ENCODE peak calls at places on chromosomes 16 and 17, in four cellular contexts. K is AG04450, U is A549, C is Panc1. I is an unnamed sample.

GRCh38 chr16:56673916-56674315 is 4.3 kb downstream of the MT1H start:
- DNase-seq in K (no peak), C (no peak), U (peak), I (peak)

GRCh38 chr17:78538033-78538776 is 39.0 kb downstream of the DNAH17 start:
- DNase-seq in U (no peak), C (no peak), K (no peak), I (no peak)

GRCh38 chr16:90032664-90033346 is 13.5 kb upstream of the DBNDD1 start:
- DNase-seq in U (no peak), K (peak), C (no peak), I (no peak)

GRCh38 chr16:3158498-3159314 is 23.9 kb downstream of the ZNF213 start:
- DNase-seq in U (peak), K (no peak), C (no peak), I (peak)

GRCh38 chr17:18353541-18353940 is 9.8 kb downstream of the SHMT1 start:
- DNase-seq in K (no peak), U (no peak), C (no peak), I (no peak)

GRCh38 chr17:68906638-68907037 is 48.6 kb downstream of the ABCA8 start:
- DNase-seq in C (no peak), U (peak), K (no peak), I (peak)

GRCh38 chr16:71214771-71215381 is 15.6 kb downstream of the HYDIN start:
- DNase-seq in C (no peak), K (no peak), U (peak), I (no peak)

GRCh38 chr16:56847173-56847948 is 17.6 kb upstream of the SLC12A3 start:
- DNase-seq in K (no peak), C (no peak), U (no peak), I (no peak)

GRCh38 chr16:62194828-62195227 is 158.6 kb upstream of the CDH8 start:
- DNase-seq in K (no peak), C (no peak), U (no peak), I (no peak)

GRCh38 chr16:50916040-50916439 is 174.2 kb downstream of the CYLD start:
- DNase-seq in K (no peak), C (no peak), U (no peak), I (no peak)

GRCh38 chr16:1054660-1055556 is 17.6 kb upstream of the SSTR5 start:
- DNase-seq in K (peak), U (peak), C (no peak), I (peak)

GRCh38 chr16:69307856-69308255 is 3.3 kb upstream of the VPS4A start:
- DNase-seq in U (no peak), C (no peak), K (no peak), I (no peak)

GRCh38 chr17:41483991-41484826 is 3.3 kb upstream of the KRT35 start:
- DNase-seq in U (no peak), C (no peak), K (no peak), I (no peak)

GRCh38 chr17:72890711-72891110 is 201.8 kb downstream of the SLC39A11 start:
- DNase-seq in U (peak), C (no peak), K (no peak), I (no peak)

GRCh38 chr17:82896071-82897000 is 56.5 kb upstream of the ZNF750 start:
- DNase-seq in U (no peak), C (no peak), K (no peak), I (no peak)

GRCh38 chr16:54477766-54478165 is 191.2 kb upstream of the IRX3 start:
- DNase-seq in U (no peak), C (no peak), K (no peak), I (no peak)

GRCh38 chr16:9316008-9316407 is 224.6 kb downstream of the HAPSTR1 start:
- DNase-seq in U (no peak), C (no peak), K (no peak), I (no peak)

GRCh38 chr16:27174007-27174406 is 29.3 kb upstream of the KDM8 start:
- DNase-seq in U (no peak), C (no peak), K (no peak), I (no peak)

GRCh38 chr16:27374794-27375499 is 27.0 kb upstream of the IL21R start:
- DNase-seq in C (no peak), K (peak), U (peak), I (peak)

GRCh38 chr17:15966183-15966878 is 21.4 kb downstream of the ADORA2B start:
- DNase-seq in U (no peak), C (no peak), K (no peak), I (peak)

GRCh38 chr16:85245307-85246172 is 133.3 kb upstream of the CIBAR2 start:
- DNase-seq in U (peak), C (peak), K (peak), I (peak)

GRCh38 chr17:9666461-9667050 is 21.2 kb downstream of the USP43 start:
- DNase-seq in U (no peak), K (no peak), C (no peak), I (no peak)

GRCh38 chr16:640614-641013 is 1.0 kb upstream of the MCRIP2 start:
- DNase-seq in U (no peak), K (no peak), C (no peak), I (no peak)

GRCh38 chr17:21540502-21540901 is 151.8 kb upstream of the KCNJ18 start:
- DNase-seq in K (no peak), U (no peak), C (no peak), I (no peak)

GRCh38 chr17:21538615-21539014 is 153.7 kb upstream of the KCNJ18 start:
- DNase-seq in U (no peak), C (no peak), K (no peak), I (no peak)

GRCh38 chr17:21537302-21537701 is 155.0 kb upstream of the KCNJ18 start:
- DNase-seq in C (no peak), U (no peak), K (no peak), I (no peak)

GRCh38 chr17:21542070-21542469 is 150.3 kb upstream of the KCNJ18 start:
- DNase-seq in K (no peak), C (no peak), U (no peak), I (no peak)

GRCh38 chr17:21539146-21539545 is 153.2 kb upstream of the KCNJ18 start:
- DNase-seq in K (no peak), C (no peak), U (no peak), I (no peak)
- H3K4me3 ChIP-seq in K (no peak), C (no peak), U (no peak), I (no peak)

GRCh38 chr17:43840814-43841213 is 6.2 kb upstream of the CD300LG start:
- DNase-seq in K (no peak), C (no peak), U (peak), I (peak)
- TF ChIP-seq CTCF in K (peak), C (peak), U (peak), I (peak)

GRCh38 chr17:12024332-12024731 is 3.7 kb downstream of the MAP2K4 start:
- DNase-seq in U (peak), C (peak), K (peak), I (no peak)
- H3K27ac ChIP-seq in U (peak), C (no peak), K (no peak), I (no peak)

GRCh38 chr17:17161759-17162158 is 44.4 kb downstream of the PLD6 start:
- DNase-seq in K (no peak), U (no peak), C (no peak), I (no peak)
- H3K4me3 ChIP-seq in K (no peak), U (no peak), C (no peak), I (no peak)

DNA sequence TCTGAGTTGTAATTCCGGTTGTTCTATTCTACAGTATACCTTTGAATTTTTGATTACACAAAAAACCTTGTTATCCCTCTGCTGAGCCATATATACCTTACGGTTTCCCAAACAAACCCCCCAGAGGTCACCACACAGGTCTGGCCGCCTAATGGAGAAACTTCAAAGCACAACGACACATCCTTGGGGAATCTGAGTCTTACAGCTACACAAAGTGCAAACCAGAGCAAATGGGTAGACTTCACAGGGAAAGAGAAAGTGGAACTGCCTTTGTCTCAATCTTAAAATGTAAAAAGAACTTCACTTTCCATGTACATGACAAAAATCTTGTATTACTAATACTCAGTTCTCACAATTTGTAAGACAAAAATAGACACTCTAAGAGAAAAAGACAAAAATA is 2.7 kb downstream of the FBXO31 start:
- DNase-seq in C (no peak), U (no peak), K (no peak), I (no peak)
- TF ChIP-seq CTCF in C (no peak), U (no peak), K (no peak), I (no peak)

GRCh38 chr17:38455288-38455915 is 27.1 kb downstream of the ARHGAP23 start:
- DNase-seq in C (no peak), K (no peak), U (no peak), I (peak)

GRCh38 chr17:38454528-38454927 is 26.3 kb downstream of the ARHGAP23 start:
- DNase-seq in K (no peak), U (peak), C (peak), I (no peak)

GRCh38 chr17:38451840-38452529 is 23.7 kb downstream of the ARHGAP23 start:
- DNase-seq in C (no peak), K (peak), U (no peak), I (peak)

GRCh38 chr17:38452719-38453118 is 24.5 kb downstream of the ARHGAP23 start:
- DNase-seq in U (no peak), K (no peak), C (no peak), I (no peak)

GRCh38 chr17:38453951-38454421 is 25.7 kb downstream of the ARHGAP23 start:
- DNase-seq in C (no peak), U (peak), K (no peak), I (no peak)
- H3K27ac ChIP-seq in C (peak), U (peak), K (peak), I (peak)